ENCODE peak calls at places on chromosomes 12 and 14, in ten cellular contexts. Y, A, N, C, Z, B, T, I, K and E are unnamed samples.

GRCh38 chr12:15851919-15852318 is 30.3 kb upstream of the STRAP start:
- DNase-seq in C (no peak), A (no peak), T (no peak), Z (no peak), K (no peak), B (no peak), N (no peak), Y (no peak), I (no peak), E (no peak)

GRCh38 chr14:22830329-22831010 is 783 bp downstream of the MRPL52 start:
- DNase-seq in N (no peak), C (no peak), T (no peak), I (no peak), Y (no peak), Z (no peak), A (no peak), K (no peak), B (no peak), E (no peak)

GRCh38 chr12:125092872-125093680 is 27.8 kb downstream of the AACS start:
- DNase-seq in Y (peak), C (no peak), T (no peak), K (no peak), A (no peak), B (no peak), Z (no peak), I (peak), N (peak), E (peak)

GRCh38 chr14:93731753-93732152 is 56.5 kb downstream of the PRIMA1 start:
- DNase-seq in Y (no peak), T (no peak), A (no peak), I (no peak), C (no peak), K (no peak), N (no peak), B (no peak), Z (no peak), E (no peak)

GRCh38 chr12:26690601-26691000 is 142.4 kb downstream of the ITPR2 start:
- DNase-seq in N (no peak), K (no peak), T (no peak), B (no peak), C (no peak), I (no peak), A (no peak), Y (no peak), Z (no peak), E (no peak)

GRCh38 chr14:90213099-90213748 is 43.1 kb upstream of the PSMC1 start:
- DNase-seq in N (no peak), K (no peak), T (no peak), C (no peak), I (no peak), A (no peak), Y (no peak), Z (no peak), B (no peak), E (no peak)

GRCh38 chr12:94761559-94761958 is 111.2 kb upstream of the TMCC3 start:
- DNase-seq in T (no peak), C (no peak), Y (peak), B (no peak), I (peak), K (no peak), Z (no peak), A (no peak), N (no peak), E (peak)

GRCh38 chr12:117040496-117040895 is 58.7 kb downstream of the TESC start:
- DNase-seq in B (no peak), I (no peak), Z (no peak), K (peak), Y (no peak), N (no peak), A (no peak), C (no peak), T (peak), E (no peak)

GRCh38 chr12:16685107-16685506 is 79.1 kb upstream of the LMO3 start:
- DNase-seq in T (no peak), N (no peak), Y (no peak), A (no peak), B (no peak), I (peak), K (no peak), Z (no peak), C (no peak), E (peak)

GRCh38 chr12:130572553-130572952 is 143.5 kb downstream of the RIMBP2 start:
- DNase-seq in A (no peak), B (no peak), K (no peak), Y (no peak), C (no peak), Z (no peak), N (no peak), T (no peak), I (no peak), E (no peak)

GRCh38 chr14:70359076-70359424 is 433 bp downstream of the COX16 start:
- DNase-seq in I (no peak), K (no peak), A (no peak), Z (no peak), T (no peak), N (no peak), Y (no peak), C (no peak), B (no peak), E (no peak)

GRCh38 chr14:29927596-29928341 is at the start of gene PRKD1:
- DNase-seq in Z (peak), B (peak), K (no peak), T (peak), N (peak), C (peak), I (peak), A (peak), Y (peak), E (peak)

GRCh38 chr12:14716848-14717444 is 20.5 kb upstream of the GUCY2C start:
- DNase-seq in B (peak), I (peak), T (no peak), K (peak), N (peak), C (peak), Z (no peak), A (no peak), Y (peak), E (peak)

GRCh38 chr12:32644455-32644854 is 34.6 kb upstream of the DNM1L start:
- DNase-seq in C (no peak), B (no peak), I (peak), Y (no peak), K (no peak), N (no peak), T (no peak), Z (no peak), A (no peak), E (no peak)

GRCh38 chr14:85527006-85527405 is 2.9 kb upstream of the FLRT2 start:
- DNase-seq in Z (no peak), B (no peak), I (peak), A (no peak), N (no peak), K (no peak), T (no peak), Y (no peak), C (no peak), E (peak)

GRCh38 chr12:111276189-111276588 is 92.7 kb downstream of the PHETA1 start:
- DNase-seq in Y (no peak), K (no peak), C (no peak), Z (no peak), B (no peak), I (no peak), N (no peak), A (no peak), T (no peak), E (peak)

GRCh38 chr12:88946377-88946997 is 366.2 kb upstream of the KITLG start:
- DNase-seq in C (no peak), I (peak), A (no peak), K (no peak), N (no peak), T (no peak), Z (no peak), B (peak), Y (no peak), E (peak)

GRCh38 chr12:106301611-106302321 is 767 bp upstream of the TCP11L2 start:
- DNase-seq in I (peak), A (peak), B (peak), T (no peak), K (peak), C (peak), Z (no peak), Y (peak), N (peak), E (no peak)

GRCh38 chr12:57087689-57088441 is 1.0 kb upstream of the NAB2 start:
- DNase-seq in C (peak), T (peak), A (no peak), B (peak), Y (peak), I (peak), N (peak), K (peak), Z (peak), E (peak)

GRCh38 chr12:69984216-69984615 is 159.2 kb downstream of the MYRFL start:
- DNase-seq in Z (no peak), K (no peak), I (no peak), A (no peak), B (no peak), Y (no peak), T (no peak), N (no peak), C (no peak), E (no peak)

GRCh38 chr12:69987453-69988102 is 162.6 kb downstream of the MYRFL start:
- DNase-seq in K (no peak), C (no peak), I (peak), A (no peak), Z (no peak), B (peak), T (no peak), N (peak), Y (peak), E (peak)

GRCh38 chr12:69986109-69986508 is 161.1 kb downstream of the MYRFL start:
- DNase-seq in N (no peak), I (no peak), C (no peak), B (no peak), T (no peak), Y (no peak), K (no peak), A (no peak), Z (no peak), E (no peak)

GRCh38 chr12:69988601-69989194 is 163.7 kb downstream of the MYRFL start:
- DNase-seq in N (no peak), Y (no peak), Z (no peak), K (no peak), B (no peak), A (no peak), T (no peak), C (no peak), I (peak), E (peak)

GRCh38 chr12:69985656-69986055 is 160.6 kb downstream of the MYRFL start:
- DNase-seq in I (no peak), B (no peak), C (peak), T (no peak), Z (no peak), N (peak), K (peak), A (no peak), Y (peak), E (no peak)
- TF ChIP-seq CTCF in I (peak), B (no peak), C (peak), T (peak), Z (no peak), N (peak), K (peak), A (no peak), Y (peak), E (peak)

GRCh38 chr12:53187145-53187899 is 6.6 kb upstream of the CSAD start:
- DNase-seq in A (no peak), T (no peak), Z (no peak), K (no peak), N (no peak), I (no peak), Y (no peak), C (no peak), B (no peak), E (no peak)

GRCh38 chr12:53186745-53187144 is 6.0 kb upstream of the CSAD start:
- DNase-seq in I (no peak), Y (no peak), A (no peak), C (no peak), N (no peak), T (no peak), Z (no peak), K (no peak), B (no peak), E (no peak)

GRCh38 chr12:53184828-53185227 is 4.1 kb upstream of the CSAD start:
- DNase-seq in B (no peak), I (no peak), A (no peak), T (no peak), Y (no peak), C (no peak), Z (no peak), K (no peak), N (no peak), E (no peak)

GRCh38 chr12:53182836-53183235 is 2.1 kb upstream of the CSAD start:
- DNase-seq in N (no peak), B (no peak), K (peak), T (no peak), Z (no peak), Y (no peak), I (peak), C (no peak), A (no peak), E (no peak)

DNA sequence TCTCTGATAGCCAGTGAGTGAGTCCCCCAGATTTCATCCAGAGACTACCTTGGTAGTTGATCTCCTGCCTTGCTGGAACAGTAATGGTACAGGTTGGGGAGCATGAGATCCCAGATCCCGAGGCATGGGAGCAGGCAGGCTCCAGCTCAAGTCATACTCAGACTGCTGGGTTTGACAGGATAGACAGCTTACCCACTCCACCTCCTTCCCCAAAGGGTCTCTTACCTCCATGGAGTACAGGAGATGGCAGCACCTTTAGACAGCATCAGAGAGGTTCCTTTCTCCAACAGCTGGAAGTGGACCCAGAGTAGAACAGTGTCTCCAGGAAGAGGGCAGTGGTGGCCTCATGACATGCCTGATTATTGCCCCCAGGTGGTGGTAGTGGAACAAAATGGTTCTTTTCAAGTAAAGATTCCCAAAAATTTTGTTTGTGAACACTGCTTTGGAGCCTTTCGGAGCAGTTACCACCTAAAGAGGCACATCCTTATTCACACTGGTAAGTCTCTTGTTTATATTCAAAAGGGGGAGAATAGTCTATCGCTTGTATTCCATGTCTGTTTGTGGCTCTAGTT is 4.9 kb upstream of the CSAD start:
- DNase-seq in N (no peak), B (no peak), Y (no peak), C (no peak), I (no peak), A (no peak), K (no peak), Z (no peak), T (no peak), E (no peak)
- TF ChIP-seq CTCF in N (no peak), B (no peak), Y (no peak), C (no peak), I (peak), A (no peak), K (no peak), Z (no peak), T (no peak), E (peak)

DNA sequence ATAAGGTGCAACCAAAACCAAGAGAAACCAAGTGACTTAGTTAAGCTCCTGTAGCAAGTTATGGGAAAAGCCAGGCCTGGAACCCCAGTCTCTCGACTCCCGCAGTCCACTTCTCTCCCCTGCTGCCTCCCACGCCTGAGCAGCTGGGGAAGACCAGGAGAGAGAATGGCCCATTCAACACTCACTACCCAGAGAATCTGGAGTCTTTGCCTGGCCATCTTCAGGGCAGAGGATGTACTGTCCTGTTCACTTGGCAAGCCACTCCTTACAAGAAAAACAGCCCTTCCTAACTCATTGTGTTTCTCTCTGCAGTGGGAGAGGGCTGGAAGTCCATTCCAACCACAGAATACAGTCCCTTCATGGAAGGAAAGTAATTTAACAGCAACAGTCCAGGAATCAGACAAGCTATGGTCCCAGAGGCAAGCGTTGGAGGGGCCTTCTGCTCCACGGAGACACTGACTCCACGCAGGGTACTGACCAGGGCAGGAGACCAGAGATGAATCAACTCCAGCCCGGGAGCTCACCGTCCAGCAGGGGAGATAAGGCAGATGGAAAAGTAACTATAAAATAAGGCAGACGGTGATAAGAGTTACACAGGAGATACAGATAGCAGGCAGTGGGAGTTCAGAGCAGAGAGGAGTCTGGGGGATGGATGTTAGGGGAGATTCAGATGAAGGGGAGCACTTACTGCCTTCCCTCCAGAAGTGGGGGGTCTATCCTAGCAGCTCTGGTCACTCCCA is 1.6 kb downstream of the PITPNM2 start:
- DNase-seq in Y (no peak), Z (no peak), C (no peak), B (no peak), A (no peak), T (no peak), I (peak), N (no peak), K (no peak), E (no peak)
- TF ChIP-seq CTCF in Y (no peak), Z (peak), C (no peak), B (no peak), A (no peak), T (no peak), I (no peak), N (no peak), K (no peak), E (peak)

DNA sequence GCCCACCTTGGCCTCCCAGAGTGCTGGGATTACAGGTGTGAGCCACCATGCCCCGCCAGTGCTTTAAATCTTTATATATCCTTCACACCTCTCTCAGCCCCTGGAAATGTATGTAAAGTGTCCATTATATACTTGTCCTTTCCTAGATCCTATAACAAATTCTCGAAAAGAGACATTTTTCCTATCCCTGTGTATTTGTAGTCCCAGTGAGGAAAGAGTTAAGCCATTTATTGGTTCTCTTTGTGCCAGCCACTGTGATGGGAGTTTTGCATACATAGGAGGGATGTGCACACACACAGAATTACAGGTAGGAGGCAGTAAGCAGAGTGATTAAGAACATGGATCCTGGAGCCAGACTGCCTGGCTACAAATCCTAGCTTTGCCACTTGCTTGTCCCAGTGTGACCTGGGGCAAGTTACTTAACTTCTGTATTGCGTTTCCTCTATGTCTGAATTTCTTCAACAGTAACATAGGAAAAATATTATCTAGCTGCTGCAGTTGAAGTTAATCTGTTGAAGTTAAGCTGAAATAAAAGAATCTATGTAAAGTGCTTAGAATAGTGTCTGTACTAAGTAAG is 2.1 kb upstream of the RABGGTA start:
- DNase-seq in T (no peak), Z (no peak), I (no peak), Y (no peak), C (no peak), B (no peak), N (no peak), K (peak), A (no peak), E (no peak)
- TF ChIP-seq CTCF in T (no peak), Z (no peak), I (no peak), Y (no peak), C (no peak), B (no peak), N (no peak), K (no peak), A (no peak), E (peak)

GRCh38 chr14:21105095-21105494 is 4.2 kb downstream of the TMEM253 start:
- DNase-seq in I (no peak), B (no peak), Z (no peak), C (no peak), Y (no peak), K (no peak), T (no peak), N (no peak), A (no peak), E (no peak)

GRCh38 chr14:21106191-21106505 is 5.3 kb downstream of the TMEM253 start:
- DNase-seq in K (peak), Y (no peak), N (no peak), I (peak), Z (no peak), B (no peak), C (no peak), T (no peak), A (no peak), E (no peak)

GRCh38 chr14:21108791-21109190 is 7.9 kb downstream of the TMEM253 start:
- DNase-seq in N (peak), Z (no peak), Y (no peak), A (no peak), B (no peak), T (no peak), K (no peak), I (no peak), C (no peak), E (no peak)

GRCh38 chr14:21107360-21107781 is 6.5 kb downstream of the TMEM253 start:
- DNase-seq in Z (no peak), T (no peak), A (no peak), B (no peak), K (no peak), I (peak), Y (no peak), N (no peak), C (no peak), E (peak)

GRCh38 chr14:21106506-21107359 is 5.9 kb downstream of the TMEM253 start:
- DNase-seq in T (peak), Z (peak), A (peak), C (peak), B (peak), I (peak), Y (peak), N (peak), K (peak), E (peak)
- TF ChIP-seq CTCF in T (peak), Z (peak), A (peak), C (peak), B (peak), I (peak), Y (peak), N (peak), K (peak), E (peak)

DNA sequence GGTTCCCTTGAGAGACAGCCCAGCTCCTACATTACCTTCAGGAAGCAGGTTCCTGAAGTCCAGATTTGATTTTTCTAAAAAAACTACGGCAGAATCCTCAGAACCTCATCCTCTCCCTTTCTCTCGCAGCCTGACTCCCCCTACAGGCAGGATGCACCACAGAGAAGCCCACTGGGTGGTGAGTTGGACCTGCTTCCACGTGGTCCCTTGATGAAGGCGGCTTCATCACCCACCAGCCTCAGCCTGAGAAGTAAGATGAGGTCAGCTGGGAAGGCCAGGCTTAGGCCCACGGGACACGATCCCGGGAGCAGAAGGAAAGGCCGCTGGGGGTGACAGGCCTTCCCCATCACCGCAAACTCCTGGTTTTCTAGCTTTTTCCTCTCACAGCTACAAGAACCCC is 83.0 kb downstream of the ACTN1 start:
- DNase-seq in K (no peak), B (no peak), Z (no peak), N (no peak), I (no peak), Y (no peak), A (peak), T (no peak), C (peak), E (peak)
- TF ChIP-seq CTCF in K (no peak), B (no peak), Z (no peak), N (no peak), I (peak), Y (no peak), A (peak), T (peak), C (no peak), E (peak)